ENCODE peak calls at places on chromosomes 7 and 10, in six cellular contexts. O is heart right ventricle, N is GM20000, P is tibial nerve, S is WTC11, J is ovary. E is an unnamed sample.

GRCh38 chr10:103096130-103096529 is 96.9 kb downstream of the NT5C2 start:
- DNase-seq in O (no peak), P (no peak), N (no peak), S (no peak), J (no peak), E (no peak)

GRCh38 chr7:114856625-114857024 is 65.3 kb upstream of the MDFIC start:
- DNase-seq in S (no peak), O (no peak), J (no peak), P (no peak), N (no peak), E (no peak)

GRCh38 chr10:113958631-113959382 is 84.9 kb upstream of the ADRB1 start:
- DNase-seq in S (no peak), N (no peak), J (no peak), P (no peak), O (peak), E (no peak)

GRCh38 chr10:69045441-69046300 is 42.2 kb upstream of the SRGN start:
- DNase-seq in S (no peak), N (peak), J (no peak), P (no peak), O (no peak), E (no peak)

GRCh38 chr10:131928248-131929095 is 27.7 kb downstream of the PPP2R2D start:
- DNase-seq in N (peak), S (no peak), O (peak), J (no peak), P (no peak), E (no peak)

GRCh38 chr10:49207936-49208482 is 19.8 kb upstream of the TMEM273 start:
- DNase-seq in J (no peak), S (no peak), P (no peak), N (no peak), O (no peak), E (no peak)

GRCh38 chr7:138115047-138115446 is 38.8 kb downstream of the AKR1D1 start:
- DNase-seq in P (no peak), S (no peak), O (no peak), N (no peak), J (no peak), E (no peak)

GRCh38 chr10:89869180-89869579 is 167.8 kb downstream of the KIF20B start:
- DNase-seq in O (no peak), P (no peak), J (no peak), S (no peak), N (no peak), E (no peak)

GRCh38 chr7:128844777-128845311 is 14.6 kb downstream of the FLNC start:
- DNase-seq in N (no peak), P (no peak), J (no peak), S (no peak), O (no peak), E (no peak)

GRCh38 chr7:1591396-1591795 is 21.6 kb upstream of the PSMG3 start:
- DNase-seq in N (no peak), P (no peak), J (no peak), S (no peak), O (no peak), E (no peak)

GRCh38 chr7:158413962-158414961 is 173.4 kb downstream of the PTPRN2 start:
- DNase-seq in P (peak), J (no peak), S (no peak), O (no peak), N (no peak), E (no peak)

GRCh38 chr7:129949292-129950133 is 3.2 kb downstream of the UBE2H start:
- DNase-seq in O (peak), N (peak), S (peak), P (no peak), J (no peak), E (peak)

GRCh38 chr7:140005754-140006503 is 56.8 kb downstream of the PARP12 start:
- DNase-seq in O (no peak), S (peak), J (no peak), P (no peak), N (peak), E (no peak)
- TF ChIP-seq CTCF in O (peak), S (no peak), J (no peak), P (peak), N (peak), E (no peak)

GRCh38 chr7:134905375-134905774 is 80.9 kb upstream of the AGBL3 start:
- DNase-seq in N (no peak), J (peak), S (no peak), O (peak), P (peak), E (no peak)
- TF ChIP-seq CTCF in N (no peak), J (no peak), S (no peak), O (peak), P (no peak), E (no peak)

GRCh38 chr10:28939352-28940157 is 262.2 kb downstream of the BAMBI start:
- DNase-seq in S (peak), J (peak), P (peak), O (peak), N (no peak), E (peak)
- TF ChIP-seq CTCF in S (peak), J (no peak), P (no peak), O (no peak), N (no peak), E (no peak)

DNA sequence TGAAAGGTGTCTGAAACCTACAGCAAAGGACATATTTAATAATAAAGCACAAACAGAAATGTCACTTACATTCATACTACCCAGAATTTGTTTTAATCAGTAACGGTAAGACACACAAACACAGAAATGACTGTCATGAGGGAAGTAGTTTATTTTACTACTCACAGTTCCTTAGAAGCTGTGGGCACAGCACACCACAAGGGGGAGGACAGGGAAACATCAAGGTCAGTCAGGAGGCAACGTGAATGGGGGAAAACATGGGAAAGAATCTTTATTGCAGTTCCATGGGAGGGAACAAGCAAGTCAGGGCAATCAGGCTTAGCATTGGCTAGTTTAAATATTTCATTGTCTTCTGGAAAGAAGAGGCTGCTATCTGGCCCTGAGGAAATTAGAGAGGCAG is 123.8 kb upstream of the PDSS1 start:
- DNase-seq in O (no peak), N (no peak), S (peak), P (no peak), J (no peak), E (no peak)
- TF ChIP-seq CTCF in O (no peak), N (no peak), S (no peak), P (no peak), J (no peak), E (no peak)

GRCh38 chr7:4845740-4846142 is 16.1 kb downstream of the PAPOLB start:
- DNase-seq in P (no peak), O (no peak), J (no peak), S (peak), N (no peak), E (no peak)
- TF ChIP-seq CTCF in P (peak), O (peak), J (no peak), S (peak), N (no peak), E (no peak)

DNA sequence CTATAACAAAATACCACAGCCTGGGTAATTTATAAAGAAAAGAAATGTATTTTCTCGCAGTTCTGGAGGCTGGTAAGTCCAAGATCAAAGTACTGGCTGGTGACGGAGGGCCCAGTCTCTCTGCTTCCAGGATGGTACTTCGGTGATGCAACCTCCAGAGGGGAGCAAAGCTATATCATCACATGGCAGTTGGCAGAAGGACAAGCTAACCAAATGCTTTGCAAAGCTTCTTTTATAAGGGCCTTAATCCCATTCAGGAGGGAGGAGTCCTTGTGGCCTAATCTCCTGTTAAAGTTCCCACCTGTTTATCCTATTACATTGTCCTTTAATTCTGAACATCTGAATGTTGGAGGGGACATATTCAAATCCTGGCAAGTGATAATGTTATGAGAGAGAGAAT is 134.1 kb upstream of the SP4 start:
- DNase-seq in J (no peak), P (no peak), N (no peak), S (no peak), O (no peak), E (no peak)
- TF ChIP-seq CTCF in J (no peak), P (no peak), N (no peak), S (no peak), O (no peak), E (no peak)

GRCh38 chr7:64889686-64890162 is 13.3 kb upstream of the ZNF273 start:
- DNase-seq in O (no peak), S (no peak), P (no peak), J (no peak), N (peak), E (no peak)

GRCh38 chr7:64888561-64888900 is 14.5 kb upstream of the ZNF273 start:
- DNase-seq in P (no peak), S (no peak), J (no peak), O (no peak), N (peak), E (no peak)

GRCh38 chr7:64886956-64887545 is 16.0 kb upstream of the ZNF273 start:
- DNase-seq in P (no peak), N (no peak), J (no peak), O (no peak), S (no peak), E (no peak)

GRCh38 chr7:64888901-64889685 is 14.0 kb upstream of the ZNF273 start:
- DNase-seq in P (no peak), J (peak), N (peak), O (no peak), S (no peak), E (peak)

DNA sequence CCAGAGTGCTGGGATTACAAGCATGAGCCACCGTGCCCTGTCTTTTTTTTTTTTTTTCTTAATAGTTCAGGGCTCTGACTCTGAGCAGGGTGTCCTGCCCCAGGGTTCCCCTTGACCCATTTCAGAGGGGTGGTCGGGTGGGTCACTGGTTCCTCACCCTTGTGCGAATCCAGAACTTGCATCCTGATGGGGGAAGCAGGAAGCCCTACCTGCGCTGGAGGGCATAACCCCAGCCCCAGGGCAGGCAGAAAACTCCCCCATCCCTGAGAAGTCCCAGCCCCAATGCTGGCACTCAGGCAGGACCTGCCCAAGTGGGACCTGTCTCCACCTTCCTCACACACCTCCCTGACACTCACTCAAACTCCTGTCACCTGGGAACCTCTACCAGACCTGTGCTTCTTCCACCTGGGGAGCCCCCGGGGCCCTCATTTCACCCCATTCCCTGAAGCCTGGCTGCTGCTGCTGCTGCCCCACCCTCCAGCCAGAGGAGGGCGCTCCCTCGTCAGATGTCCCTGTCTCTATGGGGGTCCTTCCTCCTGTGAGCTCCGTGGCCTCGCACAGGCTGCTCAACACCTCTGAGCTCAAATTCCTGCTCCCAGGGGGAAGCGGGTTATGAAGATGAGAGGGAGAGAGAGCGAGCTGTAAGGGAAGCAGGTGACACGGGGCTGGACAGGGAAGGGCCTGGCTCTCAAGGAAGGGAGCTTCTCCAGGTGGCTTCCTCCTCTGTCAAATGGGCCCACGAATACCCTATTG is 15.1 kb upstream of the ZNF273 start:
- DNase-seq in P (no peak), S (peak), N (peak), O (no peak), J (no peak), E (peak)
- TF ChIP-seq CTCF in P (peak), S (peak), N (peak), O (peak), J (no peak), E (no peak)

GRCh38 chr7:32036557-32036956 is 33.6 kb downstream of the PDE1C start:
- DNase-seq in J (no peak), S (no peak), O (no peak), N (no peak), P (no peak), E (no peak)

GRCh38 chr7:32037650-32038198 is 32.5 kb downstream of the PDE1C start:
- DNase-seq in J (no peak), O (no peak), N (peak), S (no peak), P (no peak), E (no peak)

GRCh38 chr7:32042900-32043299 is 27.3 kb downstream of the PDE1C start:
- DNase-seq in O (no peak), P (no peak), J (no peak), S (no peak), N (no peak), E (no peak)

GRCh38 chr7:32043688-32044087 is 26.5 kb downstream of the PDE1C start:
- DNase-seq in N (no peak), J (no peak), P (no peak), S (no peak), O (no peak), E (no peak)

DNA sequence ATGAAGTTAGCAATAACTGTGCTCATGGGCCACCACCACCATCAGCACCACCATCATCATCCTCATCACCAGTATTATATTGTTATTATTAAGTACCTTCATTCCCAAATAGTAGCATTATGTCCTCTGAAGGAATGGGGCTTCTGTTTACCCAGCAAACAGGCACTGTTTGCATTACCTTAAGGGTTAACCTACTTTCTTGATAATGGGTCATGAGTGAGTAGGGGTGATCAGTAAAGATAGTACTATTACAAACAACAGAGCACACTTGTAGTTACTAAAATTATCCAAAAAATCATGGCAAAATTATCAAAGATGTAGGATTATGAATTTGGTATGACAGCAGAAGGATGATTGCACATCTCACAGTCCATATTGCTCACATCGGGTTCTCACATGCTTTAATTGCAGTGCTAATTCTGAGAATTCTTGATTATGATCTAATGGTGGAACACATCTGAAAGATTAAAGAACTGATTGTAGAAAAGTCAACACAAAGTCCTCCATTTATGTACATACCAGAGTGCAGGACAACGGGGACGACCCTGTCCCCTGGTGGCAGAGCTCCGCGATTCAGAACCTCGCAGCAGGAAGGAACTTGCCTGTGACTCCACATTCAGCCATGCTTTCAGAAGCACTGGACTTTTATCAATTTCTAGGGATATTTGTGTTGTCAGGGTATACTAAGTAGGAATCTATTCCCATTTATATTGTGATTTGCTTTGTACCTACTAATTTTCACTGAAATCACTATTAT is 31.0 kb downstream of the PDE1C start:
- DNase-seq in J (no peak), O (no peak), S (peak), N (no peak), P (no peak), E (no peak)
- TF ChIP-seq CTCF in J (no peak), O (peak), S (no peak), N (no peak), P (no peak), E (no peak)